ENCODE peak calls at places on chromosomes 2 and 18, in six cellular contexts. L is right lobe of liver, I is WERI-Rb-1, M is GM06990, C is uterus, P is adipocyte. R is an unnamed sample.

GRCh38 chr2:10580170-10580539 is 109.6 kb downstream of the NOL10 start:
- DNase-seq in M (no peak), I (no peak), P (no peak), C (no peak), L (no peak), R (no peak)

GRCh38 chr2:144520718-144521487 is 984 bp upstream of the ZEB2 start:
- DNase-seq in P (no peak), I (no peak), M (no peak), L (no peak), C (no peak), R (peak)

GRCh38 chr2:25088817-25089485 is 47.1 kb downstream of the EFR3B start:
- DNase-seq in L (no peak), I (no peak), P (no peak), C (no peak), M (no peak), R (no peak)

GRCh38 chr18:25144835-25145234 is 207.1 kb downstream of the ZNF521 start:
- DNase-seq in P (peak), M (no peak), I (no peak), L (no peak), C (no peak), R (peak)

GRCh38 chr18:25875574-25875973 is 214.8 kb downstream of the SS18 start:
- DNase-seq in L (no peak), P (no peak), M (no peak), C (no peak), I (no peak), R (no peak)

GRCh38 chr2:83162421-83162820 is 1296.7 kb downstream of the SUCLG1 start:
- DNase-seq in L (no peak), I (no peak), P (no peak), C (no peak), M (no peak), R (no peak)

GRCh38 chr2:234500394-234501006 is 3.6 kb upstream of the ARL4C start:
- DNase-seq in L (peak), M (no peak), I (peak), C (no peak), P (peak), R (peak)

GRCh38 chr2:219293736-219294201 is 14.6 kb downstream of the DNAJB2 start:
- DNase-seq in I (no peak), P (no peak), L (no peak), C (no peak), M (no peak), R (no peak)

GRCh38 chr2:183242937-183243336 is 118.7 kb downstream of the NUP35 start:
- DNase-seq in M (no peak), I (no peak), L (no peak), C (no peak), P (no peak), R (no peak)

GRCh38 chr2:75375646-75376582 is 176.6 kb upstream of the TACR1 start:
- DNase-seq in C (no peak), M (no peak), I (no peak), P (no peak), L (no peak), R (no peak)

GRCh38 chr2:134490535-134490934 is 228.3 kb downstream of the TMEM163 start:
- DNase-seq in P (no peak), L (no peak), C (no peak), M (no peak), I (no peak), R (no peak)

GRCh38 chr2:237998530-237998929 is 31.7 kb downstream of the UBE2F start:
- DNase-seq in I (no peak), L (no peak), P (peak), M (peak), C (no peak), R (peak)

GRCh38 chr2:239881031-239881471 is 144.1 kb downstream of the NDUFA10 start:
- DNase-seq in I (no peak), P (no peak), M (no peak), L (peak), C (no peak), R (no peak)

GRCh38 chr2:192026064-192026715 is 168.5 kb downstream of the TMEFF2 start:
- DNase-seq in L (no peak), C (no peak), P (no peak), I (no peak), M (no peak), R (peak)

GRCh38 chr2:6945821-6946220 is 28.6 kb downstream of the RNF144A start:
- DNase-seq in C (no peak), L (no peak), P (no peak), M (no peak), I (no peak), R (no peak)

GRCh38 chr2:137838255-137839092 is 125.8 kb upstream of the HNMT start:
- DNase-seq in M (no peak), C (no peak), L (no peak), I (no peak), P (peak), R (peak)

GRCh38 chr18:11553098-11553940 is 56.1 kb upstream of the SLC35G4 start:
- DNase-seq in L (no peak), C (no peak), I (peak), M (no peak), P (peak), R (peak)

GRCh38 chr2:153096272-153096671 is 377.9 kb downstream of the ARL6IP6 start:
- DNase-seq in P (no peak), M (no peak), C (no peak), L (no peak), I (no peak), R (no peak)

GRCh38 chr18:11999431-11999830 is 18.1 kb downstream of the IMPA2 start:
- DNase-seq in P (no peak), M (no peak), L (no peak), C (no peak), I (no peak), R (no peak)

GRCh38 chr18:58484989-58485962 is 143.6 kb downstream of the ALPK2 start:
- DNase-seq in C (no peak), M (no peak), I (peak), L (peak), P (no peak), R (no peak)

GRCh38 chr2:42872736-42873135 is 80.4 kb upstream of the HAAO start:
- DNase-seq in M (no peak), L (no peak), P (peak), I (no peak), C (no peak), R (peak)

GRCh38 chr2:44945676-44946427 is 4.3 kb downstream of the SIX3 start:
- DNase-seq in L (no peak), M (no peak), C (no peak), P (no peak), I (no peak), R (no peak)

GRCh38 chr2:62455957-62456692 is 49.9 kb downstream of the TMEM17 start:
- DNase-seq in P (peak), M (no peak), L (no peak), I (peak), C (no peak), R (no peak)

GRCh38 chr2:111624401-111625156 is 259.4 kb downstream of the ANAPC1 start:
- DNase-seq in L (no peak), M (no peak), C (no peak), P (peak), I (no peak), R (peak)

GRCh38 chr2:70987386-70987785 is 7.3 kb downstream of the TEX261 start:
- DNase-seq in I (no peak), M (no peak), L (peak), C (no peak), P (no peak), R (no peak)

GRCh38 chr2:26035110-26035728 is 1.3 kb downstream of the RAB10 start:
- DNase-seq in M (no peak), L (no peak), I (no peak), P (peak), C (no peak), R (no peak)

GRCh38 chr2:119531292-119531691 is 7.0 kb upstream of the SCTR start:
- DNase-seq in L (no peak), M (no peak), C (no peak), I (no peak), P (no peak), R (no peak)

GRCh38 chr2:112884869-112885502 is 26.0 kb upstream of the IL37 start:
- DNase-seq in P (peak), I (peak), C (no peak), M (peak), L (peak), R (peak)

GRCh38 chr18:57004366-57005121 is 142.3 kb upstream of the BOD1L2 start:
- DNase-seq in C (no peak), L (no peak), I (no peak), M (peak), P (peak), R (peak)

GRCh38 chr18:48605408-48605845 is 66.6 kb downstream of the CTIF start:
- DNase-seq in M (no peak), C (no peak), P (no peak), L (no peak), I (peak), R (peak)

GRCh38 chr2:125696573-125696972 is 959.4 kb upstream of the GYPC start:
- DNase-seq in C (no peak), L (no peak), P (no peak), M (no peak), I (no peak), R (peak)

DNA sequence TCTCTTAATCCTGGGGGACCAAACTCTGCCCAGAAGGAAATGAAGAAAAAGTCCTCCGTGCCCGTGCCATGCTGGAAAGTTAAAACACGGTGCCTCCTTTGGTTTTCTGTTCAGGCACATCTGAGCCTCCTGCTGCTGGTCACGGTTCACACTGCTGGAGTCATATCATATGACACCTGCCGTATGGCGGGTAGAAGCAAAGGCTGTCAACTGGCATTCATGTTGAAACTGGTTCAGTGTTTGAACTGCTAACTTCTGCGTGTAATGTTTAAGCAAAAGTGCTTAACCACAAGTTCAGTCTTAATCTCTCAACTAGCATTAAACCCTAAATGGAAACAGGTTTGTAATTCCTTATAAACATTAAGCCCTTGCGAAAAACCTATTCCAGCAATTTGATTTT is 3.1 kb downstream of the STK39 start:
- DNase-seq in L (no peak), P (peak), I (peak), C (no peak), M (no peak), R (no peak)
- H3K4me3 ChIP-seq in L (no peak), P (no peak), I (no peak), C (no peak), M (no peak), R (no peak)

GRCh38 chr2:5668682-5669267 is 23.4 kb upstream of the SOX11 start:
- DNase-seq in P (no peak), I (no peak), L (no peak), C (no peak), M (no peak), R (no peak)

GRCh38 chr2:5673148-5673860 is 18.9 kb upstream of the SOX11 start:
- DNase-seq in M (no peak), L (no peak), C (no peak), P (peak), I (peak), R (no peak)

GRCh38 chr2:5672749-5673147 is 19.4 kb upstream of the SOX11 start:
- DNase-seq in M (no peak), L (no peak), P (no peak), I (no peak), C (no peak), R (no peak)

GRCh38 chr2:5677133-5677532 is 15.1 kb upstream of the SOX11 start:
- DNase-seq in C (no peak), L (no peak), I (no peak), P (peak), M (no peak), R (no peak)

DNA sequence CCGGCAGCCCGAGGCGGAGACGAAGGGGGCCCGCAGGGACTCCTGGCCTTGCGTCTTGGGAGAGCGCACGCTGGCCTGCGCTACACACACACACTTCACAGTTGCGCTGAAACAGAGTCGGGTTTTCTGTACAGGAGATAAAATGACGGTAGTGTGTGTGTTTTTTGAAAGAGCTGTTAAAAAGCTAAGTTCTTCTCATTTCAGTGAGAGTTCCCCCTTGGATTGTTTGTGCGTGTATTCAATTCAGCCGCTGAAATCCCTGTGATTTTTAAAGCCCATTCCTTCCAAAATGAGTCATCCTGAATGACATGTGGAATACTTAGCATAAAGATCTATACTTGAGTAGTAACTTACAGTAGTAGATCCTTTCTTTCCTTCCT is 18.3 kb upstream of the SOX11 start:
- DNase-seq in P (peak), M (no peak), L (no peak), I (no peak), C (no peak), R (no peak)
- H3K4me3 ChIP-seq in P (no peak), M (no peak), L (no peak), I (peak), C (no peak), R (no peak)

GRCh38 chr2:232351686-232352510 is 26.7 kb upstream of the ALPP start:
- DNase-seq in C (no peak), P (no peak), I (no peak), L (no peak), M (no peak), R (no peak)

GRCh38 chr2:232352511-232353091 is 25.9 kb upstream of the ALPP start:
- DNase-seq in M (no peak), C (no peak), I (no peak), L (no peak), P (no peak), R (no peak)

GRCh38 chr2:232349546-232349945 is 29.0 kb upstream of the ALPP start:
- DNase-seq in L (peak), I (peak), M (no peak), C (no peak), P (no peak), R (no peak)

GRCh38 chr2:232349946-232350635 is 28.5 kb upstream of the ALPP start:
- DNase-seq in I (no peak), P (no peak), C (no peak), M (no peak), L (no peak), R (no peak)

DNA sequence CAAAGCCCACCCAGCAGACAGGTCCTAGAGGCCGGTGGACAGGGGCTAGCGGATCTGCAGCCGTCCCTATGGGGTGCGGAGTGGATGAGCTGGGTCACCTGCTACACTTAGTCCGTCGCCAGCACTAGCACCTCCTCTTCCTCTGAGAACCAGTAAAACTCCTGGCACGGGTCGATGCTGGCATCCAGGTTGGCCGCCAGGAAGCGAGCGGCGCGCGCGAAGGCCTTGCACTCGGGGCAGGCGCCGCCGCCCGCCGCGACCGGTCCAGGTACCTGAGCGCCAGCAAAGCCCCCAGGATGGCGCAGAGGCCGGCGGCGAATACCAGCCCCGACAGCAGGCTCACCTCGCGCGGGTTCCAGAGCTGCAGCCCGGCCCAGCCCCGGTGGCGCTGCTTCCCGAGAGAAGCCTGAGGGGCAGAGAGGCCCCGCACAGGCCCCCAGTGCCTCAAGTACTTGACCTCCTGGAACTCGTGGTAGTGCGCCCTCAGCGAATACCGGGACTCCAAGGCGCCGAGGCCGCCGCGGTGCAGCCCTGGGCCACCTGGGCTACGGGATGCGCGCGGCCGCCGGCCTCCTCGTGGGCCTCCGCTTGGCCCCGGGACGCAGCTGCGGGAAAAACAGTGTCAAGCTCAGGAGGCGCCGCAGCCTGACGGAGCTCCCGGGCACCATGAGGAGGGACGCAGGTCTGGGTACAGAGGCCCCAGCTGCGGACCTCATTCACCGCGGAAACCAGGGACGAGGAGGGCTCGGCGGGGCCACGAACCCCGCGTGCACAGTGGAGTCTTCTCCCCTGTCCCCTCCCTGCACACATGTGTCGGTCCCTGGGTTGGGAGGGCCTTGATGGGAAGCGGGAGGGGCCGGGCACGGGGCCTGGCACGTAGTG is 27.5 kb upstream of the ALPP start:
- DNase-seq in L (no peak), C (no peak), I (no peak), P (no peak), M (no peak), R (no peak)
- H3K4me3 ChIP-seq in L (no peak), C (no peak), I (no peak), P (no peak), M (no peak), R (no peak)

GRCh38 chr2:189214484-189214883 is 34.9 kb upstream of the COL5A2 start:
- DNase-seq in L (no peak), P (no peak), C (no peak), I (no peak), M (no peak), R (no peak)

GRCh38 chr2:189213226-189213625 is 33.7 kb upstream of the COL5A2 start:
- DNase-seq in P (no peak), I (no peak), L (no peak), M (no peak), C (no peak), R (peak)

GRCh38 chr2:189217546-189217945 is 38.0 kb upstream of the COL5A2 start:
- DNase-seq in P (no peak), I (no peak), C (no peak), L (no peak), M (no peak), R (peak)

GRCh38 chr2:189218236-189218635 is 38.7 kb upstream of the COL5A2 start:
- DNase-seq in C (no peak), L (no peak), M (no peak), P (no peak), I (no peak), R (no peak)

GRCh38 chr2:189217041-189217440 is 37.5 kb upstream of the COL5A2 start:
- DNase-seq in M (no peak), L (no peak), I (no peak), C (no peak), P (no peak), R (no peak)
- H3K4me3 ChIP-seq in M (no peak), L (no peak), I (no peak), C (no peak), P (no peak), R (no peak)

GRCh38 chr2:201406077-201406662 is 45.1 kb downstream of the TRAK2 start:
- DNase-seq in L (no peak), I (no peak), M (no peak), P (peak), C (peak), R (peak)
- H3K4me3 ChIP-seq in L (peak), I (no peak), M (no peak), P (peak), C (no peak), R (peak)